ENCODE peak calls at places on chromosomes 7 and 10, in eight cellular contexts. N, S, L, Z, G, M, W and Q are unnamed samples.

GRCh38 chr7:3301831-3302618 is 973 bp downstream of the SDK1 start:
- DNase-seq in M (peak), L (no peak), G (no peak), W (peak), N (peak), S (no peak), Z (no peak), Q (no peak)

GRCh38 chr7:69736411-69736810 is 138.1 kb downstream of the AUTS2 start:
- DNase-seq in Z (no peak), G (no peak), N (no peak), W (no peak), M (no peak), L (no peak), S (no peak), Q (no peak)

GRCh38 chr7:2523461-2523905 is 3.9 kb downstream of the LFNG start:
- DNase-seq in M (no peak), G (no peak), W (peak), S (no peak), N (no peak), L (no peak), Z (no peak), Q (peak)

GRCh38 chr10:101639141-101639900 is 51.2 kb downstream of the DPCD start:
- DNase-seq in G (no peak), S (no peak), W (no peak), L (no peak), N (no peak), M (no peak), Z (no peak), Q (no peak)

GRCh38 chr10:73789659-73790055 is 4.3 kb downstream of the ZSWIM8 start:
- DNase-seq in G (no peak), L (no peak), Z (no peak), M (no peak), S (no peak), N (no peak), W (no peak), Q (no peak)

GRCh38 chr10:34433241-34434076 is 381.6 kb downstream of the PARD3 start:
- DNase-seq in S (no peak), N (peak), M (peak), Z (no peak), W (no peak), G (no peak), L (no peak), Q (no peak)

GRCh38 chr7:8564296-8564695 is 130.9 kb downstream of the NXPH1 start:
- DNase-seq in G (no peak), L (no peak), S (no peak), N (no peak), M (no peak), W (no peak), Z (no peak), Q (no peak)

GRCh38 chr7:133957860-133958259 is 169.3 kb upstream of the LRGUK start:
- DNase-seq in S (no peak), L (no peak), G (no peak), N (no peak), W (no peak), M (no peak), Z (no peak), Q (no peak)